ENCODE peak calls at places on chromosomes 5 and 9, in seven cellular contexts. X is mucosa of gallbladder, K is iris pigment epithelial cell, J is tibial nerve, G is HTR-8/SVneo, I is dermis blood vessel endothelial cell, U is HuH-7.5. B is an unnamed sample.

GRCh38 chr9:136614967-136615623 is 47.6 kb upstream of the EGFL7 start:
- DNase-seq in J (no peak), U (no peak), I (peak; percentile 43), X (no peak), G (no peak), K (no peak), B (no peak)

GRCh38 chr9:8030095-8030494 is 230.5 kb upstream of the DMAC1 start:
- DNase-seq in U (no peak), G (no peak), K (no peak), J (no peak), I (no peak), X (no peak), B (no peak)

GRCh38 chr9:99158629-99159028 is 53.7 kb downstream of the TGFBR1 start:
- DNase-seq in K (no peak), G (no peak), U (no peak), X (no peak), I (no peak), J (no peak), B (no peak)

GRCh38 chr5:102711525-102712240 is 43.4 kb upstream of the PAM start:
- DNase-seq in I (no peak), G (no peak), X (no peak), U (no peak), J (no peak), K (no peak), B (no peak)

GRCh38 chr5:176614805-176615478 is 5.0 kb upstream of the GPRIN1 start:
- DNase-seq in K (peak; percentile 76), X (no peak), I (peak; percentile 88), U (no peak), G (no peak), J (no peak), B (no peak)

GRCh38 chr5:956941-957729 is 51.5 kb upstream of the NKD2 start:
- DNase-seq in J (no peak), I (peak; percentile 87), K (peak; percentile 78), U (no peak), G (peak; percentile 97), X (peak; percentile 44), B (peak; percentile 48)

GRCh38 chr5:39578887-39579497 is 154.2 kb upstream of the DAB2 start:
- DNase-seq in X (no peak), U (no peak), G (no peak), K (peak; percentile 28), J (no peak), I (peak; percentile 60), B (no peak)

GRCh38 chr5:57383093-57383861 is 99.3 kb downstream of the ACTBL2 start:
- DNase-seq in U (peak; percentile 23), X (no peak), G (peak; percentile 68), I (peak; percentile 94), J (no peak), K (peak; percentile 93), B (no peak)

GRCh38 chr5:80959768-80960442 is at the start of gene RASGRF2:
- DNase-seq in X (no peak), J (no peak), U (no peak), K (peak; percentile 50), I (peak; percentile 60), G (peak; percentile 32), B (peak; percentile 75)

GRCh38 chr9:129272348-129273025 is 94.4 kb upstream of the IER5L start:
- DNase-seq in U (no peak), J (no peak), I (no peak), X (no peak), K (no peak), G (no peak), B (no peak)

GRCh38 chr5:96661841-96662724 is at the start of gene CAST:
- DNase-seq in J (peak; percentile 82), U (peak; percentile 80), I (peak; percentile 88), X (peak; percentile 81), G (peak; percentile 85), K (peak; percentile 95), B (peak; percentile 93)

GRCh38 chr5:109365653-109366052 is 44.1 kb downstream of the PJA2 start:
- DNase-seq in I (no peak), G (no peak), J (no peak), U (no peak), X (no peak), K (no peak), B (no peak)

GRCh38 chr9:126343271-126343700 is 16.7 kb downstream of the MVB12B start:
- DNase-seq in J (no peak), K (no peak), U (peak; percentile 74), G (no peak), I (no peak), X (no peak), B (no peak)

GRCh38 chr5:169745441-169746146 is 108.5 kb downstream of the DOCK2 start:
- DNase-seq in G (no peak), J (no peak), X (no peak), I (no peak), U (no peak), K (peak; percentile 56), B (no peak)

GRCh38 chr5:66239034-66239433 is 94.9 kb downstream of the SREK1 start:
- DNase-seq in I (no peak), X (no peak), G (no peak), U (no peak), K (no peak), J (no peak), B (no peak)